ENCODE peak calls at places on chromosomes 7 and 10, in nine cellular contexts. P, N, S, H, B, Y, Z, W and C are unnamed samples.

GRCh38 chr10:133177380-133178157 is 17.6 kb downstream of the KNDC1 start:
- DNase-seq in N (no peak), W (no peak), H (no peak), S (no peak), B (no peak), P (no peak), Y (no peak), Z (no peak), C (no peak)

GRCh38 chr7:13803134-13803533 is 186.3 kb downstream of the ETV1 start:
- DNase-seq in B (no peak), N (no peak), W (no peak), P (no peak), S (no peak), Z (peak; percentile 85), H (no peak), Y (no peak), C (no peak)

GRCh38 chr7:32070051-32070405 is 179 bp downstream of the PDE1C start:
- DNase-seq in W (no peak), Y (no peak), S (no peak), H (no peak), Z (peak; percentile 51), B (no peak), P (no peak), N (no peak), C (no peak)

GRCh38 chr7:150973571-150974451 is 4.3 kb downstream of the KCNH2 start:
- DNase-seq in N (peak; percentile 77), B (no peak), H (no peak), Z (no peak), W (no peak), S (no peak), Y (no peak), P (no peak), C (no peak)

GRCh38 chr7:43141091-43141490 is 28.6 kb downstream of the HECW1 start:
- DNase-seq in W (no peak), B (no peak), N (peak; percentile 78), S (peak; percentile 46), H (peak; percentile 29), P (no peak), Z (peak; percentile 31), Y (peak; percentile 30), C (no peak)

GRCh38 chr7:81507231-81507630 is 262.6 kb downstream of the HGF start:
- DNase-seq in H (no peak), Y (no peak), W (no peak), N (no peak), P (no peak), S (no peak), Z (no peak), B (no peak), C (no peak)

GRCh38 chr10:107427021-107427420 is 262.5 kb upstream of the SORCS1 start:
- DNase-seq in S (no peak), P (no peak), W (no peak), Z (no peak), N (no peak), B (no peak), Y (no peak), H (no peak), C (no peak)

GRCh38 chr7:133196872-133197612 is 55.8 kb upstream of the EXOC4 start:
- DNase-seq in W (no peak), N (peak; percentile 94), Y (no peak), P (no peak), H (peak; percentile 12), B (no peak), Z (no peak), S (no peak), C (no peak)

GRCh38 chr10:2210083-2210482 is 472.8 kb upstream of the ADARB2 start:
- DNase-seq in H (no peak), Y (peak; percentile 28), S (peak; percentile 20), B (no peak), P (no peak), W (peak; percentile 37), N (no peak), Z (no peak), C (no peak)

GRCh38 chr10:49592726-49593563 is 17.2 kb upstream of the SLC18A3 start:
- DNase-seq in Z (peak; percentile 61), S (peak; percentile 24), Y (no peak), P (peak; percentile 78), H (peak; percentile 77), W (peak; percentile 80), B (peak; percentile 99), N (peak; percentile 90), C (peak; percentile 65)

GRCh38 chr7:157493017-157493416 is 156.2 kb downstream of the DNAJB6 start:
- DNase-seq in S (no peak), B (peak; percentile 42), Z (no peak), W (no peak), P (no peak), H (no peak), Y (no peak), N (no peak), C (no peak)

GRCh38 chr10:14184841-14185500 is 145.8 kb downstream of the FRMD4A start:
- DNase-seq in Y (peak; percentile 25), N (peak; percentile 68), P (peak; percentile 65), B (no peak), W (no peak), S (peak; percentile 24), Z (peak; percentile 87), H (peak; percentile 54), C (no peak)

DNA sequence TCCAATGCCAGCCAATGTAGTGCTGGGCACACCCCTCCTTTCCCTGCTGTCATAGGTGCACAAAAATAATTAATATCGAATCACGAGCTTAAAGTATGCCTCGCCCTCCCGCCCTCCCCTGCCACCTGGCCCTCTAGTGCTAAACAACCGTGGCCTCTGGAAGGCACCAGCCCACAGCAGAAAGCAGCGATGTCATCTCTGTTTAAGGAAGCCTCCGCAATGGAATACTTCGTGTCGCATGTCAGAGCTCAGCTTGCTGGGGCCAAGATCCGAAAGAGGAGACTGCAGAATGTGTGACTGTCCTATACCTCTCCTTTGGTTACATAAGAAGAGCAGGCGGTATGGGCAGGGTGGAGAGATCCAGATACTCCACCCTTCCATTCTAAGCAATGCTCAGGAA is 71.5 kb downstream of the RHOBTB1 start:
- DNase-seq in Z (no peak), P (no peak), S (no peak), W (no peak), N (no peak), H (no peak), Y (no peak), B (no peak), C (no peak)
- H3K4me3 ChIP-seq in Z (no peak overlapping the region), P (no peak overlapping the region), S (no peak overlapping the region), W (no peak overlapping the region), N (no peak overlapping the region), H (no peak overlapping the region), Y (no peak overlapping the region), B (no peak overlapping the region), C (no peak overlapping the region)

DNA sequence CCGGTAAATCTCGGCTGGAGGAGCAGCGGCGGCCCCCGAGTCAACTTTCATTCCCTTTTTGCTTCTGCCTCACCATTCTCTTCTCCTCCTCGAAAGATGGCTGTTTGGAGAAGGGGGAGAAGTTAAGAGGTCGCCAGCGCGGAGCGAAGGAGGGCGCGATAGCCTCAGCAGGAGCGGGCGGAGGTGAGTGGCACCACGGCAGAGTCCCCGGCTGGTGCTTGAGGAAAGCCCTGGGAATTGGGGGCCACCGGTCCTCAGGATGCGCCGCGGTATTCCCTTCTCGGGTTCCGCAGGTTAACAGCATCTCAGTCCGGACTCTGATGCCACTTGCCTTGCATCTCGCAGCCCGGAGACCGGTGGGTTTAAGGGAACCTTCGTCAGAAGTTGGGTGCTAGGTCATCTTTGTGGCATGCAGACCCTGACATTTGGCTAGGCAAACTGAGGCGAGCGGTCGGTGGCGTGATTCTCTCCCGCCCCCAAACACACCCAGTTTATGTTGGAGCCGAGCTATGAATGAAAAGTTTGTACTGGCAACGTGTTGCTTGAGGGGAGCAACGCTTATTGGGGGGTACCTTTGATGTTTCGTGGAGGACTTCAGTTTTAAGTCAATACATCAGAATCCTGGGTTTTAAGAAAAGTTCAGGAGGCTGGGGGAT is 59.5 kb upstream of the PRPS1L1 start:
- DNase-seq in N (peak; percentile 64), Y (peak; percentile 15), H (peak; percentile 50), S (peak; percentile 25), P (no peak), Z (peak; percentile 11), B (no peak), W (peak; percentile 14), C (no peak)
- TF ChIP-seq EZH2 in N (peak; percentile 68), Y (no peak), H (peak; percentile 74), S (peak; percentile 62), P (no peak), Z (peak; percentile 86), B (no peak), W (peak; percentile 78), C (peak; percentile 51)

GRCh38 chr10:63516207-63516606 is 5.0 kb upstream of the REEP3 start:
- DNase-seq in H (no peak), P (no peak), S (no peak), N (no peak), B (no peak), W (no peak), Y (no peak), Z (no peak), C (no peak)

GRCh38 chr10:63518690-63519288 is 2.4 kb upstream of the REEP3 start:
- DNase-seq in N (no peak), Z (no peak), B (no peak), S (no peak), Y (no peak), H (no peak), W (no peak), P (no peak), C (no peak)

GRCh38 chr10:63520463-63521388 is 475 bp upstream of the REEP3 start:
- DNase-seq in P (peak; percentile 92), S (peak; percentile 80), W (peak; percentile 88), B (peak; percentile 95), Z (peak; percentile 85), N (peak; percentile 85), H (peak; percentile 90), Y (peak; percentile 79), C (peak; percentile 79)

GRCh38 chr10:63515002-63515763 is 6.0 kb upstream of the REEP3 start:
- DNase-seq in S (peak; percentile 81), N (peak; percentile 97), Y (peak; percentile 75), H (peak; percentile 37), B (peak; percentile 89), Z (peak; percentile 74), W (peak; percentile 8), P (no peak), C (peak; percentile 47)
- H3K4me2 ChIP-seq in S (peak overlapping the region; percentile 55), N (peak overlapping the region; percentile 64), Y (peak overlapping the region; percentile 81), H (peak overlapping the region; percentile 10), B (peak overlapping the region; percentile 54), Z (peak overlapping the region; percentile 68), W (peak overlapping the region; percentile 59), P (no peak overlapping the region), C (peak overlapping the region; percentile 3)

GRCh38 chr7:30751257-30751650 is 681 bp upstream of the INMT start:
- DNase-seq in S (no peak), W (no peak), Y (no peak), Z (no peak), B (no peak), H (no peak), N (no peak), P (no peak), C (no peak)

GRCh38 chr7:30750574-30751256 is 1.2 kb upstream of the INMT start:
- DNase-seq in W (peak; percentile 45), H (no peak), B (no peak), P (no peak), S (peak; percentile 93), Y (peak; percentile 91), Z (no peak), N (no peak), C (no peak)

GRCh38 chr7:30752484-30752883 is 549 bp downstream of the INMT start:
- DNase-seq in N (no peak), H (no peak), Z (no peak), S (no peak), W (no peak), B (no peak), P (no peak), Y (no peak), C (no peak)

GRCh38 chr7:30752979-30753378 is 1.0 kb downstream of the INMT start:
- DNase-seq in Z (no peak), P (no peak), H (no peak), S (peak; percentile 38), B (no peak), N (no peak), Y (peak; percentile 17), W (no peak), C (no peak)

GRCh38 chr7:30751696-30752273 is at the start of gene INMT:
- DNase-seq in S (no peak), W (no peak), P (no peak), Z (no peak), Y (no peak), N (no peak), H (no peak), B (no peak), C (no peak)
- H3K4me3 ChIP-seq in S (no peak within 1 kb of the TSS), W (no peak within 1 kb of the TSS), P (no peak within 1 kb of the TSS), Z (no peak within 1 kb of the TSS), Y (no peak within 1 kb of the TSS), N (no peak within 1 kb of the TSS), H (no peak within 1 kb of the TSS), B (no peak within 1 kb of the TSS), C (no peak within 1 kb of the TSS)